ENCODE peak calls at places on chromosomes 13 and 19, in four cellular contexts. L, X, P and F are unnamed samples.

GRCh38 chr19:13784731-13785452 is 10.4 kb upstream of the ZSWIM4 start:
- DNase-seq in P (peak), L (no peak), X (peak), F (peak)

GRCh38 chr13:111256946-111257345 is 63.5 kb upstream of the TEX29 start:
- DNase-seq in X (no peak), P (no peak), L (no peak), F (no peak)

GRCh38 chr19:15124572-15125231 is 17.5 kb downstream of the SYDE1 start:
- DNase-seq in P (peak), X (no peak), L (no peak), F (peak)

GRCh38 chr19:18846862-18847515 is 15.2 kb downstream of the UPF1 start:
- DNase-seq in P (peak), L (peak), X (no peak), F (peak)

GRCh38 chr13:23202383-23202782 is 21.6 kb downstream of the SGCG start:
- DNase-seq in P (no peak), X (no peak), L (no peak), F (no peak)

GRCh38 chr19:1468274-1469199 is 10.5 kb downstream of the C19orf25 start:
- DNase-seq in X (no peak), L (no peak), P (no peak), F (no peak)

GRCh38 chr13:80340643-80341097 is 256 bp downstream of the SPRY2 start:
- DNase-seq in L (no peak), X (no peak), P (peak), F (no peak)

GRCh38 chr13:44273991-44274810 is 99.4 kb upstream of the SERP2 start:
- DNase-seq in P (no peak), X (no peak), L (no peak), F (no peak)

GRCh38 chr19:56263319-56263718 is 9.2 kb upstream of the EDDM13 start:
- DNase-seq in L (no peak), P (no peak), X (no peak), F (no peak)

GRCh38 chr13:50518791-50519201 is 324.7 kb downstream of the DLEU7 start:
- DNase-seq in P (no peak), X (no peak), L (no peak), F (no peak)

DNA sequence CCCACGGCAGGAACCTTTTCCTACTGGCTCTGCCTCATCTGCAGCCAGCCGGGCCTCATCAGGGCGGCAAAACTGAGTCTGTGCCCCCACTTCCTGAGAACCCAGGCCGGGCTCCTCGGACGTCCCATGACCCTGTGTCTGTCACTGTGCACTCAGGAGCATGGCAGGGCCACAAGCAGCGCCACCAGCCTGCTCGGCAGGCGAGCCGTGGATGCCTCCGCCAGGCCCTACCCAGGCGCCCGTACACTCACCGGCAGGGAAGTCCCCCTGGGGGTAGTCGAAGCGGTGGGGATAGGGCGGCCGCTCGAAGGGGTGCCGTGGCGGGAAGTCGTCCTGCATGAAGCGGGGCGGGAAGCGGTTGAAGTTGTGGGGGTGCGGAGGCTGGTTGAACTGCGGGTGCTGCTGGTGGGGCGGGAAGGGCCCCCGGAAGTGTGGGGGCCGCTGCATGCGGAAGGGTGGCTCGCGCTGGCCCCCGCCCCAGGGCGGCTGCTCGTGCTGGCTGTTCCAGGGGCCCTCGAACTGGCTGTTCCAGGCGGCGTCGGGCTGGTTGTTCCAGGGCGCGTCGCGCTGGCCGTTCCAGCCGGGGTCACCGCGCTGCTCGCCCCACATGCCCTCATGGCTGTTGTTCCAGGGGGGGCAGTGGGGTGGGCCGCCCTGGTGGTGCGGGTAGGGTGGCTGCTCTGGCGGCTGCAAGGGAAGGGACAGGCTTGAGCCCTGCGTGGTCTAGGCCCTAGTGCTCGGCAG is 17.1 kb downstream of the CHERP start:
- DNase-seq in L (no peak), X (no peak), P (no peak), F (no peak)
- TF ChIP-seq YY1 in L (no peak), X (no peak), P (no peak), F (no peak)

DNA sequence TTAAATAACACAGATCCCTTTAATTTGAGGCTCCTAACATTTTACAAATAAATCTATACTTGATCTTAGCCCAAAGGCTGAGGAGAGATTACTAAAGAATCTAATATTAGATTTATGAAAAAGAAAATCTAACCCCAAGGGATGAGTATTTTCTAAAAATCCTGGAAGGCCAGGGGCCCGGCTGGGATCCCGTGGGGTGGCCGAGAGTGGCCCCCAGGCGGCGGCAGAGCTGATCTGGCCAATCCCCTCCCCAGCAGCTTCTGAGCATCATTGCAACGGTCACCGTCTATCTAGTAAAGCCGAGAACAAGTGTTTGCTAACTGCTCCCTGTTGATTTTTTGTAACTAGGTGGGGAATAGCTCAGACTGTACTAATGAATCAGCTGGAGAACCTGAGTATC is 37.5 kb downstream of the ADPRHL1 start:
- DNase-seq in P (no peak), L (no peak), X (no peak), F (no peak)
- H3K9ac ChIP-seq in P (no peak), L (no peak), X (no peak), F (no peak)

GRCh38 chr19:3949294-3949693 is 16.4 kb downstream of the NMRK2 start:
- DNase-seq in P (no peak), X (no peak), L (no peak), F (no peak)

GRCh38 chr19:3955688-3956087 is 15.2 kb downstream of the DAPK3 start:
- DNase-seq in X (no peak), L (no peak), P (no peak), F (no peak)

GRCh38 chr19:3954107-3954506 is 16.8 kb downstream of the DAPK3 start:
- DNase-seq in L (no peak), X (no peak), P (no peak), F (no peak)

GRCh38 chr19:3949997-3950859 is 17.4 kb downstream of the NMRK2 start:
- DNase-seq in L (no peak), X (no peak), P (no peak), F (no peak)

GRCh38 chr19:3950871-3951861 is 18.3 kb downstream of the NMRK2 start:
- DNase-seq in L (no peak), P (no peak), X (no peak), F (no peak)
- TF ChIP-seq YY1 in L (no peak), P (no peak), X (no peak), F (no peak)

GRCh38 chr19:5147971-5148793 is 179.3 kb downstream of the KDM4B start:
- DNase-seq in P (no peak), L (no peak), X (no peak), F (no peak)
- H3K9ac ChIP-seq in P (no peak), L (no peak), X (no peak), F (no peak)

DNA sequence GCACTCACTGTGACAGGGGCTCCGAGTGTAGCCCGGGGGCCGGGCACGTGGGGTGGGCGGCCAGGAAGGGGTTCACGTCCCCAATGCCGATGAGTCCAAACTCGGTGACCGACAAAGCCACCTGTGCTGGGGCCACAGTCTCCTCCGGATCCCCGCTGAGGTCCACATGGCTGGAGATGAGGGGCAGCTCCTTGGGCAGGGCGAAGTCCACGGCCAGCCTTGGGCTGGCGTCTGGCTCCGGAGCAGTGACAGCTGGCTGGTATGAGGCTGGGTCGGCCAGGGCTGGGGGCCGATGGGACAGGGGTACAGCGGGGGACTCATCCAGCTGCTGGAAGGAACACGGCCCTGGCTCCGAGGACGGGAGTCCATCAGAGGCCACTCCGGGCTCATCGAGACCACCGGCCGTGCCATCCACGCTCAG is 15.9 kb upstream of the PLPP2 start:
- DNase-seq in X (no peak), L (no peak), P (no peak), F (peak)
- TF ChIP-seq YY1 in X (no peak), L (no peak), P (no peak), F (no peak)

GRCh38 chr19:47176071-47176626 is 45.5 kb downstream of the SAE1 start:
- DNase-seq in P (no peak), X (no peak), L (no peak), F (no peak)

GRCh38 chr19:47183579-47183978 is 47.4 kb downstream of the BBC3 start:
- DNase-seq in L (no peak), P (no peak), X (no peak), F (no peak)

GRCh38 chr19:47176627-47177090 is 46.0 kb downstream of the SAE1 start:
- DNase-seq in X (no peak), L (no peak), P (no peak), F (no peak)

GRCh38 chr19:47179643-47180310 is 49.1 kb downstream of the SAE1 start:
- DNase-seq in X (no peak), P (no peak), L (no peak), F (no peak)
- H3K9ac ChIP-seq in X (no peak), P (no peak), L (no peak), F (no peak)

GRCh38 chr19:9967326-9967725 is 31.0 kb upstream of the OLFM2 start:
- DNase-seq in X (no peak), P (no peak), L (no peak), F (no peak)

GRCh38 chr19:9969688-9969975 is 33.3 kb upstream of the OLFM2 start:
- DNase-seq in L (no peak), P (no peak), X (no peak), F (no peak)

GRCh38 chr19:9970481-9970880 is 34.2 kb upstream of the OLFM2 start:
- DNase-seq in X (no peak), P (no peak), L (no peak), F (no peak)

GRCh38 chr19:9971341-9971897 is 35.1 kb upstream of the OLFM2 start:
- DNase-seq in P (no peak), L (no peak), X (no peak), F (no peak)

DNA sequence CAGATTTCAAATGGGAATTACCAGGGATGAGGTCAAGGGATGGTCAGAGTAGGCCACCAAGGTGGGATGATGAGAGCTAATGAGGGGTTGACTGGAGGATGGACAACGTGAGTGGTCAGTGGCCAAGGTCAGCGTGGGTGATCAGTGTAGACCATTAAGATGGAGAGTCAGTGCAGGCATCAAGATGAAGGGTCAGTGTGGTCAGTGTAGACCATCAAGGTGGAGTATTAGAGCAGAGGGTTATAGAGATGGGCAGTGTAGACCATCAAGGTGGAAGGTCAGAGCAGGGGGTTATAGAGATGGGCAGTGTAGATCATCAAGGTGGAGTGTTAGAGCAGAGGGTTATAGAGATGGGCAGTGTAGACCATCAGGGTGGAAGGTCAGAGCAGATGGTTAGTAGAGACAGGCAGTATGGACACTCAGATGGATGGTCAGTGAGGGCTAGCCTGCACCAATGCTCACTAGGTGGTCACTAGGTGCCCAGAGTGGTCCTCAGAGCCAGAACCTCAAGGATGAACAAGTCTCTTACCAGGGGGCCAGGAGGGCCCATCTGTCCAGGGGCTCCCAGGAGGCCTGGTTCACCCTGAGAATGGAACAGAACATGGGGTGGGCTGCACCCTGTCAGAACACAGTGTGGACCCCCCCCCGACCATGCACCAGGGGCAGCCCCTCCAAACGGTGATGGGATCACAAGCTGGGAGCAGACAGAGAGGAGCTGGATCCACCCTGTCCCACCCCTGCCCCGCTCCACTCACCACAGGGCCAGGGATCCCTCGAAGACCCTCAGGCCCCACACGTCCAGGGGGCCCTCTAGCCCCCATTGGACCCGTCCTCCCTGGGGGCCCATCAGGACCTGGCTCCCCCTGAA is 32.7 kb upstream of the OLFM2 start:
- DNase-seq in X (no peak), L (no peak), P (no peak), F (no peak)
- TF ChIP-seq YY1 in X (no peak), L (no peak), P (no peak), F (no peak)

DNA sequence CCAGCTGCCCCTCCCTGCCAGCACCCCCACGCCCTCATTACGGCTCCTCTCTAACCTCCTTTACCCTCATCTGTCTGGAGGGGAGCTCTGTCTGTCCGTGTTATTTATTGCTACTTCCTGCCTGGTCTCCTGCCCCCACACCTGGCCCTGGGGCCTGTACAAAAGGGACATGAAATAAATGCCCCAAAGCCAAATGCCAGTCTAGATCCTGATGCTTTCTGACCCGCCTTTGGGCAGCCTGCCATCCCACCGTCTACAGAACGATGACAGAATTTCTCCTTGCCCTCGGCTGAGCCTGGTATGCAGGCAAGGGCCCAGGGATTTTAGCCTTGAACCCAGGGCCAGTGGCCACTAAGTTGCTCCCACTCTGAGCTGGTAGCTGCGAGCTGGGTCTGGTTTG is 15.4 kb upstream of the CD22 start:
- DNase-seq in X (no peak), L (no peak), P (no peak), F (no peak)
- H3K9ac ChIP-seq in X (no peak), L (no peak), P (no peak), F (no peak)

GRCh38 chr19:28294395-28294794 is 918.6 kb downstream of the UQCRFS1 start:
- DNase-seq in L (no peak), X (no peak), P (no peak), F (no peak)

GRCh38 chr19:28291874-28292273 is 921.1 kb downstream of the UQCRFS1 start:
- DNase-seq in P (no peak), X (no peak), L (no peak), F (no peak)

GRCh38 chr19:28293685-28294084 is 919.3 kb downstream of the UQCRFS1 start:
- DNase-seq in L (no peak), P (no peak), X (no peak), F (no peak)

GRCh38 chr19:28290963-28291657 is 921.8 kb downstream of the UQCRFS1 start:
- DNase-seq in L (no peak), X (no peak), P (no peak), F (no peak)

DNA sequence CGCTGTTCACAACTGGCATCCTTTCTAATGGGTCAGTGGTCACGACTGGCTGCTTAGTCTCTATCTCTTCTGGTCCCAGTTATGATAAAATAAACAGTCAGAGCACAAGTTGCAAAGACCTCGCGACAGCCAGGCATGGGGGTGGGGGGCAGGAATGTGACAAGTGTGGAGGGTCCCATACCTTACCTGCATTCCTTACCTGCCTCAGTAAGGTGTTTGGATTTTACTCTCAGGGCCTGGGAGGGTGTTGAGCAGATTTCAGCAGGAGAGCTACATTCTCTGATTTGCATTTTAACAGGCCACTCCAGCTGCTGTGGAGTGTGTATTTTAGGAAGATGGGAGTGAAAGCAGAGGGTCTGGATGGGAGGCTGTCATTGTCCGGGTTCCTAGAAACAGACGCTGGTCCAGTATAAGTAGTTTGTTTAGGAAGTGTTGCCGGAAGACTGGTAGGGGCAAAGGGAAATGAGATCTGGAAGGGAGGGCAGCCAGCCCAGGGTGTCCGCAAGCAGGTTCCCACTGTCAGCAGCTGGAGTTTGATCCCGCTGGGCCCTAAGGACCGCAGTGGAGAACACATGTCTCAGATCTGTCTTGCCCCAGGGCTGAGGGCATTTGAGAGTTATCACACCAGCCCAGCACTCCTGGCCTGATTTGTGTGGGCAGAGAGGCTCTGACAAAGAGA is 920.0 kb downstream of the UQCRFS1 start:
- DNase-seq in P (no peak), L (peak), X (no peak), F (peak)
- TF ChIP-seq YY1 in P (no peak), L (no peak), X (no peak), F (no peak)

DNA sequence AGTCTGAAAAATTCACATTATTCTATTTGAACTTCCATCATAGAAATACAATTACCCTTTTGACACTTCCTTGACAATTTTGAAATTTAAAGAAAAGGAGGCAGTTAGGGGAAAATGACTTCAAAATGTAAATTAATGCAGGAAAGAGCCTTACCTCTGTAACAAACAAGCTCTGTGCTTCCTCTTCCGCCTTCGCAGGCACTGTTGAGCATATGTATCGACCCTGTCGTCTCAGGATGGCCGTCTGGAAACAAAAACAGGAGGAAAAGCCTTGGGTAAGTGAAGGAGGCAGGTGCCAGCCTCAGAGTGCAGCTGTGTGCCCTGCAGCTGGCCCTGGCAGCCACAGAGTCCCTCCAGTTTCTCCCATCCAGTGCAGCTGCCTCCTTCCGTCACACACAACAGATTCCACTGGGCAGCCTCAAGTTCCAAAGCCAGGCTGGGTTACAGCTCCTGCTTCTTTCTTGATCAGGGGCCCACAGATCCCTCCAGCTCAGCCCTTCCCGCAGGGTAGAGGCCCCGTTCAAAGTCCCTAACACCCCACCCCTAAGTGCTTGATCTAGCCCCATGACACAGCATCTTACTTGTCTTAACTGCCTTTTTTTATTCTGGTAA is 47.7 kb downstream of the DOCK9 start:
- DNase-seq in P (no peak), L (no peak), X (no peak), F (no peak)
- H3K9ac ChIP-seq in P (no peak), L (no peak), X (no peak), F (no peak)